ENCODE peak calls at places on chromosome 5, in ten cellular contexts. G is Right ventricle myocardium superior; B is H7; E is amniotic epithelial cell; H is anterior cingulate cortex; F is AG08396; P is dorsolateral prefrontal cortex; I is NCI-H1417; S is CD4-positive, alpha-beta T cell; U is CD8-positive, alpha-beta memory T cell. Q is an unnamed sample.

GRCh38 chr5:126544087-126544740 is 50.8 kb downstream of the ALDH7A1 start:
- DNase-seq in I (peak), E (peak), B (peak), H (no peak), F (peak), U (no peak), S (peak), G (no peak), P (no peak), Q (peak)

GRCh38 chr5:10441083-10441991 is at the start of gene ROPN1L:
- DNase-seq in I (peak), F (peak), S (peak), P (peak), B (peak), G (peak), E (peak), H (peak), U (peak), Q (peak)

GRCh38 chr5:177364159-177364962 is 6.6 kb downstream of the RGS14 start:
- DNase-seq in F (no peak), S (no peak), G (peak), U (no peak), I (no peak), E (peak), P (no peak), B (peak), H (no peak), Q (no peak)

GRCh38 chr5:124157320-124157719 is 589.1 kb downstream of the ZNF608 start:
- DNase-seq in I (no peak), F (no peak), H (no peak), G (no peak), U (no peak), P (no peak), B (no peak), E (peak), S (no peak), Q (no peak)

GRCh38 chr5:3958389-3958788 is 362.8 kb downstream of the IRX1 start:
- DNase-seq in P (no peak), I (no peak), G (no peak), E (no peak), U (no peak), H (no peak), B (no peak), F (no peak), S (no peak), Q (no peak)

GRCh38 chr5:146836226-146836842 is 42.2 kb downstream of the PPP2R2B start:
- DNase-seq in I (no peak), P (no peak), E (no peak), F (no peak), H (no peak), U (no peak), B (no peak), S (no peak), G (no peak), Q (no peak)

GRCh38 chr5:67308988-67309688 is 112.5 kb upstream of the CD180 start:
- DNase-seq in U (no peak), F (no peak), B (no peak), P (no peak), G (no peak), E (no peak), S (no peak), H (no peak), I (no peak), Q (no peak)

GRCh38 chr5:65882278-65882677 is 44.1 kb upstream of the ERBIN start:
- DNase-seq in I (no peak), E (peak), H (no peak), P (no peak), F (no peak), B (no peak), S (no peak), G (no peak), U (no peak), Q (no peak)

GRCh38 chr5:180688326-180689070 is 39.1 kb upstream of the FLT4 start:
- DNase-seq in P (no peak), F (no peak), H (no peak), B (no peak), I (no peak), S (no peak), G (no peak), U (no peak), E (peak), Q (no peak)

GRCh38 chr5:40736103-40736875 is 19.5 kb downstream of the TTC33 start:
- DNase-seq in S (no peak), G (no peak), U (no peak), F (peak), P (no peak), E (peak), I (peak), H (no peak), B (peak), Q (no peak)

GRCh38 chr5:95261369-95262175 is 23.3 kb downstream of the MCTP1 start:
- DNase-seq in G (no peak), E (peak), P (no peak), S (no peak), H (no peak), B (no peak), F (no peak), I (no peak), U (no peak), Q (no peak)

GRCh38 chr5:55853818-55854217 is 2.7 kb downstream of the IL31RA start:
- DNase-seq in H (no peak), U (no peak), F (no peak), S (no peak), B (no peak), E (peak), P (no peak), I (no peak), G (no peak), Q (no peak)

GRCh38 chr5:84257061-84257460 is 127.6 kb downstream of the EDIL3 start:
- DNase-seq in P (no peak), E (no peak), U (no peak), F (no peak), B (no peak), S (no peak), I (no peak), G (no peak), H (no peak), Q (no peak)